ENCODE peak calls at places on chromosome 21, in nine cellular contexts. M, X, T, P, Z, S, H, F and Q are unnamed samples.
A peak's percentile ranks its signal among the peaks of the same experiment; 100 is the strongest.

GRCh38 chr21:41375875-41376274 is 14.0 kb downstream of the MX2 start:
- DNase-seq in M (no peak), X (no peak), T (no peak), P (no peak), Z (no peak), S (no peak), H (no peak), F (no peak), Q (no peak)

GRCh38 chr21:42558846-42559245 is 45.2 kb downstream of the SLC37A1 start:
- DNase-seq in M (no peak), X (peak; percentile 37), T (no peak), P (no peak), Z (no peak), S (no peak), H (no peak), F (no peak), Q (peak; percentile 9)

GRCh38 chr21:18449586-18449985 is 46.0 kb upstream of the TMPRSS15 start:
- DNase-seq in M (no peak), X (no peak), T (no peak), P (no peak), Z (no peak), S (no peak), H (no peak), F (no peak), Q (no peak)

GRCh38 chr21:34732388-34732821 is 63.6 kb downstream of the CLIC6 start:
- DNase-seq in M (no peak), X (no peak), T (no peak), P (no peak), Z (no peak), S (no peak), H (peak; percentile 27), F (no peak), Q (no peak)

GRCh38 chr21:44802396-44803153 is 955 bp upstream of the UBE2G2 start:
- DNase-seq in M (no peak), X (no peak), T (no peak), P (no peak), Z (no peak), S (no peak), H (peak; percentile 52), F (no peak), Q (no peak)

GRCh38 chr21:29192999-29193563 is 62.6 kb downstream of the MAP3K7CL start:
- DNase-seq in M (no peak), X (no peak), T (no peak), P (no peak), Z (no peak), S (peak; percentile 16), H (peak; percentile 51), F (no peak), Q (peak; percentile 53)

GRCh38 chr21:22728091-22728490 is 1729.9 kb downstream of the NCAM2 start:
- DNase-seq in M (no peak), X (no peak), T (no peak), P (no peak), Z (no peak), S (no peak), H (no peak), F (no peak), Q (no peak)

GRCh38 chr21:43274022-43274945 is 105.5 kb downstream of the CRYAA start:
- DNase-seq in M (no peak), X (peak; percentile 57), T (no peak), P (no peak), Z (no peak), S (no peak), H (no peak), F (no peak), Q (peak; percentile 15)

GRCh38 chr21:45886610-45887026 is 95.0 kb upstream of the COL6A1 start:
- DNase-seq in M (no peak), X (no peak), T (no peak), P (no peak), Z (no peak), S (no peak), H (no peak), F (no peak), Q (peak; percentile 28)

GRCh38 chr21:36509966-36510742 is 30.2 kb upstream of the CLDN14 start:
- DNase-seq in M (no peak), X (no peak), T (no peak), P (no peak), Z (no peak), S (no peak), H (no peak), F (no peak), Q (no peak)

GRCh38 chr21:41967708-41968107 is 13.9 kb upstream of the C2CD2 start:
- DNase-seq in M (no peak), X (no peak), T (no peak), P (no peak), Z (no peak), S (no peak), H (no peak), F (no peak), Q (no peak)